ENCODE peak calls at places on chromosomes 11 and 22, in nine cellular contexts. U is fibroblast of the aortic adventitia; V is NCI-H1092 treated with DMSO at 0.1 percent for 48 hours; O is stimulated activated CD8-positive, alpha-beta memory T cell treated with anti-CD3 and anti-CD28 coated beads, Interleukin-12 subunit alpha, Interleukin-12 subunit beta, amount 100 ng/mL, for 4 hours; F is stimulated activated CD4-positive, alpha-beta T cell treated with anti-CD3 and anti-CD28 coated beads, Interleukin-2, amount 100 ng/mL, for 48 hours; G is EL; S is cardiac muscle cell; Q is anterior cingulate cortex; N is osteocyte. P is an unnamed sample.

GRCh38 chr22:43931771-43932170 is 8.2 kb downstream of the PNPLA3 start:
- DNase-seq in U (no peak), G (no peak), V (no peak), N (no peak), S (no peak), Q (no peak), O (no peak), F (no peak), P (no peak)

GRCh38 chr22:26906464-26906863 is 249.1 kb downstream of the MIAT start:
- DNase-seq in N (no peak), F (no peak), G (no peak), O (no peak), V (peak; percentile 81), U (no peak), S (no peak), Q (no peak), P (no peak)

GRCh38 chr11:2769779-2770555 is 70.2 kb upstream of the KCNQ1OT1 start:
- DNase-seq in U (no peak), O (no peak), F (no peak), G (no peak), V (no peak), Q (no peak), S (no peak), N (peak; percentile 83), P (no peak)

GRCh38 chr22:50734343-50734771 is 3.6 kb upstream of the ACR start:
- DNase-seq in V (no peak), U (no peak), F (no peak), O (no peak), N (peak; percentile 80), G (no peak), Q (no peak), S (no peak), P (no peak)

GRCh38 chr11:135006800-135007199 is 594.8 kb upstream of the B3GAT1 start:
- DNase-seq in N (no peak), F (no peak), Q (peak; percentile 37), S (no peak), U (no peak), V (no peak), O (no peak), G (no peak), P (no peak)

GRCh38 chr11:11391796-11392195 is 38.7 kb upstream of the CSNK2A3 start:
- DNase-seq in Q (no peak), F (no peak), S (peak; percentile 88), V (no peak), N (no peak), U (peak; percentile 85), G (peak; percentile 83), O (no peak), P (peak; percentile 82)

GRCh38 chr11:122642971-122643370 is 12.6 kb upstream of the UBASH3B start:
- DNase-seq in Q (no peak), N (no peak), V (no peak), U (no peak), F (no peak), S (no peak), O (no peak), G (peak; percentile 56), P (peak; percentile 26)

GRCh38 chr11:55726715-55727324 is 46.4 kb upstream of the OR5D13 start:
- DNase-seq in Q (no peak), N (no peak), G (no peak), V (no peak), U (no peak), S (no peak), F (no peak), O (no peak), P (no peak)

GRCh38 chr11:121372671-121373429 is 79.3 kb upstream of the SORL1 start:
- DNase-seq in S (no peak), V (no peak), G (no peak), O (no peak), F (no peak), N (no peak), Q (no peak), U (no peak), P (no peak)

GRCh38 chr11:2271327-2272240 is 1.2 kb upstream of the ASCL2 start:
- DNase-seq in N (peak; percentile 72), U (no peak), S (no peak), Q (no peak), G (no peak), O (no peak), F (no peak), V (no peak), P (no peak)

P was measured in dermis blood vessel endothelial cell.